ENCODE peak calls at places on chromosomes 2 and 18, in four cellular contexts. E is IMR-90, G is heart right ventricle, O is WERI-Rb-1. R is an unnamed sample.

GRCh38 chr2:100038019-100038418 is 104.4 kb downstream of the AFF3 start:
- DNase-seq in E (no peak), G (no peak), O (peak; percentile 35), R (peak; percentile 45)

GRCh38 chr2:144161061-144161460 is 358.9 kb downstream of the ZEB2 start:
- DNase-seq in E (no peak), G (no peak), O (no peak), R (no peak)

GRCh38 chr2:172829229-172829628 is 93.6 kb downstream of the RAPGEF4 start:
- DNase-seq in E (peak; percentile 93), G (no peak), O (no peak), R (no peak)

GRCh38 chr18:79604205-79604912 is 75.2 kb upstream of the CTDP1 start:
- DNase-seq in E (no peak), G (no peak), O (no peak), R (no peak)

GRCh38 chr18:48947583-48947982 is 3.2 kb downstream of the SMAD7 start:
- DNase-seq in E (no peak), G (no peak), O (no peak), R (peak; percentile 58)

GRCh38 chr18:26479065-26479685 is 69.2 kb downstream of the KCTD1 start:
- DNase-seq in E (no peak), G (no peak), O (no peak), R (no peak)

GRCh38 chr2:233328922-233329321 is 21.3 kb downstream of the SAG start:
- DNase-seq in E (no peak), G (no peak), O (no peak), R (no peak)

GRCh38 chr2:41698787-41699422 is 348.9 kb upstream of the PKDCC start:
- DNase-seq in E (no peak), G (peak; percentile 62), O (peak; percentile 76), R (peak; percentile 75)

GRCh38 chr2:37843554-37843953 is 81.5 kb upstream of the RMDN2 start:
- DNase-seq in E (peak; percentile 75), G (no peak), O (no peak), R (no peak)

DNA sequence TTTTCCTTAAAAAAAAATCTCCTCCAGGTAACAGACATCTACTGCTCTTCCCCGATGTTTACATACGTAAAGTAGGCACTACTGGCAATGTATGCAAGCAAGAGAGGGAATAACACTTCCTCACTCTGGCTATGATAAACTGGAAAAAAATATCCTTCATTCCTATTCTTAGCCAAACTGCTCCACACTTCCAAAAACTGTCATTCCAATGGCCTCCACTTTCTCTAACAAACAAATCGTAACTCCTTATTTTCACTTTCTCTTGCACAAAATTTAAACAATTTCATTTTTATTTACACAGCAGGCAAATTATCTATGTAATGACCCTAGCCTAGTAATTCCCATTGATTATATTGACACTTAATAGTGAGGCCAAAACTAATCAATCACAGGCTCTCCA is 184.4 kb downstream of the TCF4 start:
- DNase-seq in E (no peak), G (no peak), O (no peak), R (no peak)
- H3K36me3 ChIP-seq in E (no peaks in the 10 kb centered on the region), G (no peaks in the 10 kb centered on the region), O (no peaks in the 10 kb centered on the region), R (no peaks in the 10 kb centered on the region)

DNA sequence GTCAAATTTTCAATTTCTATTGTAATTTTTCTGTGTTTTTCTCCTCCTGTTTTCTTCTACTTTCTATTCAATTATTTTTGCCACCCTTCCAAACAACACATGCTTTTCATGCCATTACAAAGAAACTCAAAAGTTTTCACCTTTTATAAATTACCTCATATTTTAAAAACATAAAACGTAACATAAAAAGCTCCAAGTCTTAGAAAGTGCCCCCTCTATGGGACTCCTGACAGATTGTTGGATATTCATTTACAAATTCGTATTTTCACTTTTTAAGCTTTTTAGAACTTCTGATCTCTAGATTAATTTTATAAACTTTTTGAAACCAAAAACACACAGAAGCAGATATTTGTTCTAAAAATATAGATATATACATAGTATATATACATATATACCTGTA is 1.6 kb downstream of the COL5A2 start:
- DNase-seq in E (peak; percentile 51), G (no peak), O (no peak), R (no peak)
- H3K27ac ChIP-seq in E (peak overlapping the region; percentile 87), G (no peak overlapping the region), O (no peak overlapping the region), R (no peak overlapping the region)

GRCh38 chr2:110639972-110640371 is 37.9 kb downstream of the BUB1 start:
- DNase-seq in E (no peak), G (peak; percentile 37), O (no peak), R (no peak)

GRCh38 chr2:110638976-110639695 is 38.7 kb downstream of the BUB1 start:
- DNase-seq in E (no peak), G (no peak), O (no peak), R (no peak)

GRCh38 chr2:110642360-110642759 is 35.5 kb downstream of the BUB1 start:
- DNase-seq in E (no peak), G (no peak), O (no peak), R (no peak)

DNA sequence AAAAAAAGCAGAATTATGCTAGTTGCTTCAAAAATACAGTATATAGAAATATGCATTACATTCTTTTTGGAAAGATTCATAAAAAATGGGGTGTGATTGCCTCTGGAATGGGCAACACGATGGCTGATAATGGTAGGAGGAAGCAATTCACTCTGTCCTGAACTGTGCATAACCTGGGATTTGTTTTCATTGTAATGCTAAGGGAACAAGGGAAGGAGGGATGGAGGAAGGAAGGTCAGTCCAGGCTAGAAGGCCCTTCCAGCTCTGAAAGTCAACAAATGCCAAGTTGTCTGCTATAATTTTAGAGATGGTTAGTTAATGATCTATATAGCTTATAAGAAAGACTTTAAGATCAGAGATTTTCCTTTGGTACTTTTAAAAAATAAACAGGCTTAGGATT is 40.8 kb downstream of the BUB1 start:
- DNase-seq in E (no peak), G (no peak), O (no peak), R (no peak)
- H3K36me3 ChIP-seq in E (peaks cover 4% of the 10 kb centered on the region), G (no peaks in the 10 kb centered on the region), O (peaks cover 39% of the 10 kb centered on the region), R (no peaks in the 10 kb centered on the region)

GRCh38 chr2:190867182-190867581 is 13.4 kb upstream of the GLS start:
- DNase-seq in E (peak; percentile 87), G (no peak), O (no peak), R (no peak)

GRCh38 chr2:190864375-190864774 is 16.2 kb upstream of the GLS start:
- DNase-seq in E (peak; percentile 66), G (no peak), O (no peak), R (no peak)

GRCh38 chr2:190871539-190871938 is 9.1 kb upstream of the GLS start:
- DNase-seq in E (no peak), G (no peak), O (no peak), R (no peak)

GRCh38 chr2:190869721-190870120 is 10.9 kb upstream of the GLS start:
- DNase-seq in E (no peak), G (no peak), O (no peak), R (no peak)

GRCh38 chr2:190867832-190868231 is 12.8 kb upstream of the GLS start:
- DNase-seq in E (no peak), G (no peak), O (no peak), R (no peak)
- H3K27ac ChIP-seq in E (peak overlapping the region; percentile 47), G (no peak overlapping the region), O (no peak overlapping the region), R (no peak overlapping the region)

DNA sequence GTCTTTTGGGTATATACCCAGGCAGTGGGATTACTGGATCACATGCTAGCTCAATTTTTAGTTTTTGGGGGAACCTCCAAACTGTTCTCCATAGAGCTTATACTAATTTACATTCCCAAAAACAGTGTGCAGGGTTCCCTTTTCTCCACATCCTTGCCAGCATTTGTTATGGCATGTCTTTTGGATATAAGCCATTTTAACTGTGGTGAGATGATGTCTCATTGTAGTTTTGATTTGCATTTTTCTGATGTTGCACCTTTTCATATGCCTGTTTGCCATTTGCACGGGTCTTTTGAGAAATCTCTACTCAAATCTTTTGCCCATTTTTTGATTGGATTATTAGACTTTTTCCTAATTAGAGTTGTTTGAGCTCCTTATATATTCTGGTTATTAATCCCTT is 8.0 kb downstream of the FASTKD1 start:
- DNase-seq in E (no peak), G (no peak), O (no peak), R (no peak)
- H3K36me3 ChIP-seq in E (peaks cover 2% of the 10 kb centered on the region), G (no peaks in the 10 kb centered on the region), O (peaks cover 39% of the 10 kb centered on the region), R (no peaks in the 10 kb centered on the region)

GRCh38 chr2:112831380-112831930 is 5.1 kb downstream of the IL1B start:
- DNase-seq in E (no peak), G (peak; percentile 14), O (no peak), R (no peak)
- H3K27ac ChIP-seq in E (no peak overlapping the region), G (no peak overlapping the region), O (no peak overlapping the region), R (no peak overlapping the region)